ENCODE peak calls at places on chromosomes 6 and 20, in eight cellular contexts. K is GM10248; L is HFFc6; O is CD8-positive, alpha-beta memory T cell; X is RWPE2; Y is fibroblast of lung; M is adipocyte; T is NCI-H345. P is an unnamed sample.

GRCh38 chr6:5152417-5152816 is 67.3 kb downstream of the PPP1R3G start:
- DNase-seq in Y (no peak), L (no peak), X (no peak), T (no peak), K (no peak), O (no peak), M (no peak), P (no peak)

GRCh38 chr6:149170564-149171452 is 146.7 kb upstream of the TAB2 start:
- DNase-seq in M (peak), L (no peak), O (no peak), K (peak), Y (peak), T (no peak), X (no peak), P (no peak)

GRCh38 chr6:136541395-136541794 is 8.8 kb downstream of the MAP7 start:
- DNase-seq in X (no peak), K (no peak), O (no peak), M (no peak), T (no peak), L (no peak), Y (no peak), P (no peak)

GRCh38 chr6:7615611-7616383 is 25.8 kb downstream of the SNRNP48 start:
- DNase-seq in T (peak), K (peak), Y (peak), O (no peak), L (peak), X (no peak), M (peak), P (peak)

GRCh38 chr6:7424967-7425807 is 35.6 kb downstream of the RIOK1 start:
- DNase-seq in M (peak), X (no peak), L (peak), Y (peak), K (no peak), O (no peak), T (peak), P (no peak)

GRCh38 chr20:31760457-31761240 is 21.6 kb downstream of the TPX2 start:
- DNase-seq in K (no peak), M (peak), L (peak), T (no peak), Y (peak), X (no peak), O (no peak), P (no peak)

GRCh38 chr6:111812080-111813038 is 60.9 kb downstream of the FYN start:
- DNase-seq in K (no peak), O (no peak), M (no peak), X (no peak), L (peak), T (no peak), Y (no peak), P (no peak)

GRCh38 chr6:74368746-74369145 is 672.7 kb downstream of the CD109 start:
- DNase-seq in X (no peak), M (peak), Y (peak), O (no peak), L (no peak), T (no peak), K (no peak), P (no peak)

GRCh38 chr6:129730477-129731165 is 20.6 kb upstream of the ARHGAP18 start:
- DNase-seq in L (peak), M (no peak), T (no peak), O (no peak), K (peak), Y (peak), X (no peak), P (peak)

GRCh38 chr20:10622657-10623418 is 51.0 kb downstream of the JAG1 start:
- DNase-seq in O (no peak), L (peak), M (peak), K (no peak), Y (peak), X (no peak), T (no peak), P (no peak)

GRCh38 chr6:157880534-157880933 is 57.5 kb downstream of the SNX9 start:
- DNase-seq in Y (no peak), M (no peak), X (no peak), K (no peak), T (no peak), L (no peak), O (no peak), P (no peak)

P was measured in effector memory CD8-positive, alpha-beta T cell.